ENCODE peak calls at places on chromosomes 7 and 10, in four cellular contexts. P, C, K and U are unnamed samples.

GRCh38 chr7:102146122-102146521 is 140.5 kb upstream of the SH2B2 start:
- DNase-seq in P (peak; percentile 98), C (no peak), K (no peak), U (no peak)

GRCh38 chr10:69696073-69696731 is 66.2 kb downstream of the FAM241B start:
- DNase-seq in C (peak; percentile 27), P (no peak), K (peak; percentile 83), U (no peak)

GRCh38 chr10:132623996-132624846 is 86.6 kb downstream of the INPP5A start:
- DNase-seq in C (no peak), P (no peak), K (no peak), U (peak; percentile 19)

GRCh38 chr10:132532174-132532573 is 5.4 kb upstream of the INPP5A start:
- DNase-seq in C (no peak), K (no peak), P (no peak), U (peak; percentile 8)

GRCh38 chr10:74153123-74153522 is 2.1 kb downstream of the ADK start:
- DNase-seq in P (no peak), C (no peak), K (peak; percentile 52), U (no peak)

GRCh38 chr10:126376956-126377355 is 11.3 kb downstream of the ADAM12 start:
- DNase-seq in C (no peak), K (peak; percentile 33), P (no peak), U (no peak)

GRCh38 chr7:107147464-107148214 is 21.2 kb upstream of the HBP1 start:
- DNase-seq in P (no peak), K (peak; percentile 76), C (no peak), U (no peak)

GRCh38 chr7:155969192-155969929 is 157.1 kb upstream of the SHH start:
- DNase-seq in C (no peak), K (no peak), P (no peak), U (no peak)

GRCh38 chr10:81116990-81117389 is 579.3 kb downstream of the SH2D4B start:
- DNase-seq in P (no peak), C (no peak), K (no peak), U (no peak)

GRCh38 chr7:108234281-108234680 is 104.1 kb upstream of the LAMB4 start:
- DNase-seq in K (peak; percentile 24), P (no peak), C (no peak), U (no peak)
- H3K4me3 ChIP-seq in K (no peak overlapping the region), P (no peak overlapping the region), C (no peak overlapping the region), U (no peak overlapping the region)

GRCh38 chr7:41027428-41028115 is 675.3 kb downstream of the INHBA start:
- DNase-seq in P (no peak), C (no peak), K (peak; percentile 84), U (no peak)
- H3K9me3 ChIP-seq in P (no peaks in the 10 kb centered on the region), C (no peaks in the 10 kb centered on the region), K (no peaks in the 10 kb centered on the region), U (no peaks in the 10 kb centered on the region)

DNA sequence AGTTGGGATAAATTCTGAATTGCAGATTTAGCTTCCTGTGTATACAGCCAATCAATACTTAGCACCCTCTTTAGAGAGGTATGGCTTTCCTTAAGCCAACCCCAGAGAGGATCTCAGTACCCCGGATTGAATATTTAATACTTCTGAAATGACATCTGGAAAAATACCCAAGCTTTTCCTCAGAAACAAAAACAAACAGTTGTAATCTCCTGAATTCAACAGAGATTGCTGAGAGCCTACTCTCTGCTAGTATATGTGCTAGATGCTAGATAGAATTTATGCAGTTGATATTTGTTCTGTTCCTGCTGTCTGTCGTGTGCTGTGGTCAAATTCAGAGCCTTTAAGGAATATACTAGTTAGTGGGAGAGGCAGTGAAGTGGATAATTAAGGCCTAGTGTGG is 21.1 kb downstream of the STARD3NL start:
- DNase-seq in C (no peak), K (peak; percentile 50), P (no peak), U (no peak)
- H3K4me1 ChIP-seq in C (no peaks in the 10 kb centered on the region), K (peaks cover 35% of the 10 kb centered on the region), P (peaks cover 8% of the 10 kb centered on the region), U (peaks cover 14% of the 10 kb centered on the region)

DNA sequence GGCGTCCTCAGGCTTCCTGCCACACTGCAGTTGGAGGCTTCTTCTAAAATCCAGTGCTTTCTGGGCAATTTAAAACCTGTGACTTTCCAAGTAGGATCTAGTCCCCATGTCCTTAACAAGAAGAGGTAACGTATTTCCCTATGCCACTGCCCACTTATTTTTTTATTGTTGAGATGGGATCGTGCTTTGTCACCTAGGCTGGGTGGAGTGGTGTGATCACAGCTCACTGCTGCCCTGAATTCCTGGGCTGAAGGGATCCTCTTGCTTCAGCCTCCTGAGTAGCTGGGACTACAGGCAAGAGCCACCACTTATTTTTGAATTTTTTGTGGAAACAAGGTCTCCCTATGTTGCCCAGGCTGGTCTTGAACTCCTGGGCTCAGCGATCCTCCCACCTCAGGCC is 63.4 kb downstream of the DAGLB start:
- DNase-seq in C (no peak), P (no peak), K (no peak), U (no peak)
- H3K4me3 ChIP-seq in C (no peak overlapping the region), P (no peak overlapping the region), K (no peak overlapping the region), U (no peak overlapping the region)

GRCh38 chr7:55827577-55827976 is 35.0 kb downstream of the SEPTIN14 start:
- DNase-seq in P (no peak), C (no peak), K (no peak), U (no peak)
- H3K9me3 ChIP-seq in P (peaks cover 5% of the 10 kb centered on the region), C (peaks cover 25% of the 10 kb centered on the region), K (peaks cover 31% of the 10 kb centered on the region), U (no peaks in the 10 kb centered on the region)

GRCh38 chr7:27171636-27172387 is 2.3 kb downstream of the HOXA10 start:
- DNase-seq in K (no peak), C (no peak), P (peak; percentile 23), U (peak; percentile 35)

GRCh38 chr7:27173412-27174076 is 576 bp downstream of the HOXA10 start:
- DNase-seq in C (no peak), K (no peak), P (peak; percentile 5), U (peak; percentile 45)

GRCh38 chr7:27174077-27175004 is at the start of gene HOXA10:
- DNase-seq in C (no peak), P (peak; percentile 39), K (no peak), U (peak; percentile 87)

GRCh38 chr7:27172388-27172774 is 1.7 kb downstream of the HOXA10 start:
- DNase-seq in C (no peak), K (no peak), P (peak; percentile 1), U (no peak)

DNA sequence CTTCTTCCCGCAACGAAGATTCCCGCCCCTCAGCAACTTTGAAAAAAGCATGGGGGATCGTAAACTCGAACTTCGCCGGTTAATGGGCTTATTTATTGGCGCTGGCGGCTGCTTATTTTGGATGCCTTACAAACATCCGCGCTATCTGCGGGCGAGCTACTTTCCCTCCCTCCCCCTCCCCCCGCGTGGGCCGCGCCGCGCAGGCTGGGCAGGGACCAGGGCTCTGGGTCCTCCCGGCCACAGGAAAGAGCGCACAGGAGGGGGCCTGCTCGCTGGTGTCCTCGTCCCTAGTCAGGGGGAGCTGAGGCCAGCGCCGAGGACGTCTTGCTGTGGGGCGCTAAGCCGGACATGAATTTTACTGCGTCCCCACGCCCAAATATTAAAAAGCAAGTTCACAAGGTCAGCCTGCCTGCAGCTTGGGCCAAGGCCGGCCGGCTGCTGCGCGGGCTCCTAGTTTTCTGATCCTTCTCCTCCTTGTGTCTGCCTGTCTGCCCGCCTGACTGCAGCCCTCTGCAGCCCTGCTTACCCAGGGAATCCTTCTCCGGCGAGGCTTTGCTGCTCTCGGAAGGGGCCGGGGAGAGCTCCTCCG is 1.2 kb downstream of the HOXA10 start:
- DNase-seq in P (peak; percentile 40), K (no peak), C (no peak), U (peak; percentile 96)
- H3K4me1 ChIP-seq in P (peaks cover 53% of the 10 kb centered on the region), K (peaks cover 51% of the 10 kb centered on the region), C (peaks cover 17% of the 10 kb centered on the region), U (no peaks in the 10 kb centered on the region)

GRCh38 chr7:128915841-128916642 is 5.5 kb upstream of the KCP start:
- DNase-seq in P (no peak), C (no peak), K (no peak), U (no peak)

GRCh38 chr7:128916643-128916915 is 6.1 kb upstream of the KCP start:
- DNase-seq in K (no peak), C (no peak), P (no peak), U (no peak)

GRCh38 chr7:128915271-128915819 is 4.8 kb upstream of the KCP start:
- DNase-seq in P (no peak), K (no peak), C (no peak), U (no peak)

GRCh38 chr7:128913856-128914565 is 3.5 kb upstream of the KCP start:
- DNase-seq in P (no peak), C (no peak), K (no peak), U (no peak)

DNA sequence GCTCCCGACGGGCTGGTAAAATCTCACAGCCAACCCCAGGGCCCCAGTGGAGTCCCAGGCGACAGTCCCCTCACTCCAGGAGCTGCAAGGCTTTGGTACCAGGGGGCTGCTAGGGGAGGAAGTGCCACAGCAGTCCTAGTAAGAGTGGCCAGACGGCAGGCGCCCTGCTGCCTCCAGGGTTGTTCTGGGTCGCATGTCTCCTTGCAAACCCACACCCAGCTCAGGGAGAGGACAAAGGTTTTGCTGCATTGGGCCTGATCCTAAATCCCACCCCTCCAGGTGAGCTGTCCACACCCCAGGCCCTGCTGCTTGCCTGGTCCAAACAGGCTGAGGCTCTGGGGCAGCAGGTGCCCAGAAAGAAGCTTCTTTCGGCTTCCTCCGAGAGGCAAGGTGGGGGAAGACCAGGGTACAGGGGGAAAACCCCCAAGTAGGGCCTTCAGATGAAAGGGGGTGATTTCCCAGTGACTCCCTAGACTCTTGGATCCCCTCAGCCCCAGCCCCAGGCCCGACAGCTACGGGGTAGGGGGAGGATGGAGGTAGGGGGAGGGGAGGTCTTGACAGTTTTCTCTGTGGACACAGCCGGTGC is 4.2 kb upstream of the KCP start:
- DNase-seq in K (no peak), P (no peak), C (no peak), U (no peak)
- H3K4me3 ChIP-seq in K (no peak overlapping the region), P (no peak overlapping the region), C (no peak overlapping the region), U (no peak overlapping the region)